ENCODE peak calls at places on chromosomes 12 and 14, in five cellular contexts. One of them, this sample, is unnamed. For H3K4me1, H3K9me3 and H3K27me3, the result is how much of the 10 kb centered on the place peaks cover.

GRCh38 chr14:36652542-36653201 is 9.0 kb upstream of the PAX9 start:
- DNase-seq in suprapubic skin: no peak
- DNase-seq in thoracic aorta: no peak
- DNase-seq in neuronal stem cell: no peak
- DNase-seq in HCT116: no peak
- DNase-seq in this sample: no peak

GRCh38 chr12:21940972-21941521 is at the start of gene ABCC9:
- DNase-seq in thoracic aorta: no peak
- DNase-seq in suprapubic skin: peak
- DNase-seq in neuronal stem cell: peak
- DNase-seq in HCT116: no peak
- DNase-seq in this sample: no peak

GRCh38 chr12:52800259-52800917 is 4.5 kb upstream of the KRT3 start:
- DNase-seq in neuronal stem cell: no peak
- DNase-seq in suprapubic skin: no peak
- DNase-seq in thoracic aorta: no peak
- DNase-seq in HCT116: no peak
- DNase-seq in this sample: no peak

GRCh38 chr14:102262894-102263462 is 42.0 kb downstream of the MOK start:
- DNase-seq in HCT116: peak
- DNase-seq in neuronal stem cell: peak
- DNase-seq in thoracic aorta: no peak
- DNase-seq in suprapubic skin: no peak
- DNase-seq in this sample: peak

GRCh38 chr12:120012067-120012621 is 23.1 kb downstream of the BICDL1 start:
- DNase-seq in neuronal stem cell: peak
- DNase-seq in suprapubic skin: no peak
- DNase-seq in HCT116: peak
- DNase-seq in thoracic aorta: no peak
- DNase-seq in this sample: peak

GRCh38 chr14:75126121-75126544 is 715 bp downstream of the NEK9 start:
- DNase-seq in HCT116: no peak
- DNase-seq in thoracic aorta: no peak
- DNase-seq in suprapubic skin: no peak
- DNase-seq in neuronal stem cell: no peak
- DNase-seq in this sample: no peak

GRCh38 chr14:68884031-68885030 is 91.5 kb upstream of the ZFP36L1 start:
- DNase-seq in thoracic aorta: peak
- DNase-seq in HCT116: peak
- DNase-seq in suprapubic skin: no peak
- DNase-seq in neuronal stem cell: no peak
- DNase-seq in this sample: peak

GRCh38 chr12:115960868-115961802 is 316.4 kb downstream of the MED13L start:
- DNase-seq in neuronal stem cell: no peak
- DNase-seq in HCT116: no peak
- DNase-seq in thoracic aorta: no peak
- DNase-seq in suprapubic skin: no peak
- DNase-seq in this sample: no peak

GRCh38 chr14:25042362-25043299 is 7.3 kb downstream of the STXBP6 start:
- DNase-seq in HCT116: no peak
- DNase-seq in neuronal stem cell: peak
- DNase-seq in thoracic aorta: no peak
- DNase-seq in suprapubic skin: no peak
- DNase-seq in this sample: no peak

DNA sequence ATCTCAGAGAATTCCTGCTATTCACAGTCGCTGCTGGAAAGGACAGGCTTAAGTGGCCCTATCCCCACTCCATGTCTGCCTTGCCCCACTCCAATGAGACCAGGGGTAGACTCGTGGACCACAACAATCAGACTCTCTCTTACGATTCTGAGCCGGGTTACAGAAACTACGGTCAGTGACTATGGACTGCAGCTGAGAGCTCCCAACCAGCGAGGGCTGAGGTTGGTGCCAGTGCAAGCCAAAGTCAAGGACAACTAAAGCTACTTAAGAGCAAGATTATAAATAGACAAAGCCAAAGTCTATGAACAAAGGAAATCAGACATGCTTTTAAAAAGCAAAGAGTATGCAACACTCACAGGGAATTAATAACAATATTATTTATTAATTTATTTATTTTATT is 18.3 kb upstream of the AMIGO2 start:
- DNase-seq in thoracic aorta: no peak
- DNase-seq in suprapubic skin: no peak
- DNase-seq in neuronal stem cell: no peak
- DNase-seq in HCT116: no peak
- DNase-seq in this sample: no peak
- H3K4me1 ChIP-seq in thoracic aorta: under half
- H3K4me1 ChIP-seq in suprapubic skin: under half
- H3K4me1 ChIP-seq in neuronal stem cell: under half
- H3K4me1 ChIP-seq in HCT116: under half
- H3K4me1 ChIP-seq in this sample: under half

DNA sequence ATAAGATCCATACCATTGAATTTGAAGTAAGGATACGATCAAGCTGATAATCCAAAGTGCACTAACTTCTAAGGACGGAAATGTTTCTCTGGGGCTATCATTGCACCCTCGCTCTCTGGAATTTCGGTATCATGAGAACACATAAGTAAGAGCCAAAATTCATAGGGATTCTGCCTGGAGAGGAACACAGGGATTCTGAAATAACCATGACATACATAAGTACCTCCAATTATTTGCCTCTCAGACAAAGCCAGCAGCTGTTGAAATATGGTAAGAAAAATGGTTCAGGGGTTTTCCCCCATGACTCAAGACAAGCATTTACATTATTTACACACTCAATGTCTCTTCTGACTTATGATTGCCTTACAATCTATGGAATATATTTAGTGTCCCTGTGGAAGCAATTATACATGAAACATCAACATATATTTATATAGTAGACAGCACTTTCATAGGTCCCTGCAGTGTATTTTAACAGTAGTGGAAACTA is 1123.6 kb upstream of the SEL1L start:
- DNase-seq in thoracic aorta: no peak
- DNase-seq in HCT116: no peak
- DNase-seq in neuronal stem cell: no peak
- DNase-seq in suprapubic skin: no peak
- DNase-seq in this sample: no peak
- H3K9me3 ChIP-seq in thoracic aorta: under half
- H3K9me3 ChIP-seq in HCT116: under half
- H3K9me3 ChIP-seq in neuronal stem cell: under half
- H3K9me3 ChIP-seq in suprapubic skin: under half
- H3K9me3 ChIP-seq in this sample: under half

GRCh38 chr12:100721193-100721592 is 73.4 kb upstream of the ANO4 start:
- DNase-seq in HCT116: no peak
- DNase-seq in thoracic aorta: no peak
- DNase-seq in suprapubic skin: no peak
- DNase-seq in neuronal stem cell: no peak
- DNase-seq in this sample: no peak

GRCh38 chr12:100718212-100718611 is 76.4 kb upstream of the ANO4 start:
- DNase-seq in HCT116: no peak
- DNase-seq in thoracic aorta: no peak
- DNase-seq in neuronal stem cell: no peak
- DNase-seq in suprapubic skin: no peak
- DNase-seq in this sample: no peak

GRCh38 chr12:100717733-100718067 is 76.9 kb upstream of the ANO4 start:
- DNase-seq in HCT116: no peak
- DNase-seq in suprapubic skin: no peak
- DNase-seq in neuronal stem cell: no peak
- DNase-seq in thoracic aorta: no peak
- DNase-seq in this sample: no peak

GRCh38 chr12:100716949-100717732 is 77.4 kb upstream of the ANO4 start:
- DNase-seq in suprapubic skin: no peak
- DNase-seq in thoracic aorta: no peak
- DNase-seq in HCT116: no peak
- DNase-seq in neuronal stem cell: peak
- DNase-seq in this sample: no peak

GRCh38 chr12:100720016-100720654 is 74.4 kb upstream of the ANO4 start:
- DNase-seq in suprapubic skin: no peak
- DNase-seq in HCT116: no peak
- DNase-seq in thoracic aorta: no peak
- DNase-seq in neuronal stem cell: no peak
- DNase-seq in this sample: no peak
- H3K27me3 ChIP-seq in suprapubic skin: half or more
- H3K27me3 ChIP-seq in HCT116: under half
- H3K27me3 ChIP-seq in thoracic aorta: under half
- H3K27me3 ChIP-seq in neuronal stem cell: under half
- H3K27me3 ChIP-seq in this sample: under half

GRCh38 chr12:65891987-65892481 is 67.8 kb downstream of the HMGA2 start:
- DNase-seq in thoracic aorta: peak
- DNase-seq in suprapubic skin: peak
- DNase-seq in HCT116: peak
- DNase-seq in neuronal stem cell: no peak
- DNase-seq in this sample: peak
- H3K4me1 ChIP-seq in thoracic aorta: under half
- H3K4me1 ChIP-seq in suprapubic skin: under half
- H3K4me1 ChIP-seq in HCT116: half or more
- H3K4me1 ChIP-seq in neuronal stem cell: under half
- H3K4me1 ChIP-seq in this sample: half or more